ENCODE peak calls at places on chromosome 9, in six cellular contexts. D, Z, G, T, M and Y are unnamed samples.

GRCh38 chr9:128208386-128208785 is 5.2 kb downstream of the DNM1 start:
- DNase-seq in D (no peak), T (no peak), Z (no peak), G (no peak), M (no peak), Y (no peak)

GRCh38 chr9:114362394-114362793 is 25.4 kb downstream of the AKNA start:
- DNase-seq in M (no peak), D (no peak), G (no peak), T (no peak), Z (no peak), Y (no peak)

GRCh38 chr9:109967651-109968331 is 187.8 kb downstream of the PALM2AKAP2 start:
- DNase-seq in T (no peak), G (no peak), D (no peak), Z (no peak), M (no peak), Y (no peak)

GRCh38 chr9:128607642-128608350 is 48.9 kb downstream of the DYNC2I2 start:
- DNase-seq in T (no peak), Z (no peak), M (no peak), D (peak; percentile 99), G (no peak), Y (no peak)

GRCh38 chr9:132973713-132974112 is 4.8 kb upstream of the GFI1B start:
- DNase-seq in Z (no peak), T (no peak), D (no peak), M (no peak), G (peak; percentile 4), Y (no peak)

GRCh38 chr9:130962418-130963316 is 23.6 kb upstream of the FIBCD1 start:
- DNase-seq in G (no peak), T (peak; percentile 81), D (no peak), M (no peak), Z (peak; percentile 93), Y (peak; percentile 74)

GRCh38 chr9:129509508-129509907 is 111.4 kb downstream of the C9orf50 start:
- DNase-seq in T (peak; percentile 63), M (no peak), D (no peak), G (no peak), Z (peak; percentile 69), Y (no peak)

GRCh38 chr9:20562051-20562450 is 60.2 kb downstream of the MLLT3 start:
- DNase-seq in T (no peak), Z (no peak), M (no peak), G (no peak), D (no peak), Y (no peak)

GRCh38 chr9:2623046-2623865 is 1.7 kb downstream of the VLDLR start:
- DNase-seq in T (no peak), G (peak; percentile 42), M (no peak), D (peak; percentile 25), Z (no peak), Y (no peak)

GRCh38 chr9:130445268-130445983 is 665 bp downstream of the ASS1 start:
- DNase-seq in D (no peak), M (no peak), T (peak; percentile 20), G (no peak), Z (peak; percentile 44), Y (peak; percentile 65)

GRCh38 chr9:35556781-35557180 is 48.3 kb upstream of the TESK1 start:
- DNase-seq in M (no peak), G (no peak), Z (no peak), D (no peak), T (no peak), Y (no peak)

GRCh38 chr9:114731701-114732100 is 49.7 kb upstream of the TEX48 start:
- DNase-seq in T (no peak), G (no peak), D (no peak), Z (no peak), M (no peak), Y (no peak)

GRCh38 chr9:124008307-124008854 is 3.2 kb upstream of the LHX2 start:
- DNase-seq in Z (no peak), D (peak; percentile 34), G (no peak), T (no peak), M (no peak), Y (no peak)

GRCh38 chr9:96674914-96675538 is 19.9 kb upstream of the PRXL2C start:
- DNase-seq in T (peak; percentile 33), D (no peak), Z (peak; percentile 93), M (no peak), G (no peak), Y (peak; percentile 71)

GRCh38 chr9:110198357-110198756 is 9.6 kb downstream of the C9orf152 start:
- DNase-seq in M (no peak), T (no peak), Z (no peak), G (no peak), D (no peak), Y (no peak)

GRCh38 chr9:106713206-106713605 is 149.8 kb upstream of the ZNF462 start:
- DNase-seq in G (no peak), D (no peak), T (no peak), M (no peak), Z (no peak), Y (no peak)

GRCh38 chr9:128102861-128103588 is 24.5 kb downstream of the PTGES2 start:
- DNase-seq in T (no peak), M (no peak), Z (no peak), G (no peak), D (peak; percentile 87), Y (no peak)

GRCh38 chr9:105432247-105432857 is 15.5 kb upstream of the FSD1L start:
- DNase-seq in M (no peak), Z (peak; percentile 15), T (no peak), G (no peak), D (no peak), Y (no peak)

GRCh38 chr9:107929439-107929838 is 439.9 kb upstream of the KLF4 start:
- DNase-seq in G (no peak), T (no peak), Z (peak; percentile 75), D (no peak), M (peak; percentile 44), Y (no peak)

GRCh38 chr9:120715331-120715924 is 1.2 kb upstream of the MEGF9 start:
- DNase-seq in D (no peak), T (no peak), M (no peak), Z (peak; percentile 85), G (no peak), Y (no peak)